ENCODE peak calls at places on chromosomes 4 and X, in four cellular contexts. M is breast epithelium, D is heart left ventricle, Q is tibial nerve. Y is an unnamed sample.

GRCh38 chrX:132751043-132751690 is 207.3 kb downstream of the HS6ST2 start:
- DNase-seq in M (no peak), D (no peak), Q (no peak), Y (no peak)

GRCh38 chr4:32929738-32930688 is 2209.8 kb downstream of the PCDH7 start:
- DNase-seq in M (no peak), D (no peak), Q (no peak), Y (no peak)

GRCh38 chr4:93199492-93199891 is 629.1 kb upstream of the ATOH1 start:
- DNase-seq in M (no peak), D (no peak), Q (no peak), Y (no peak)

GRCh38 chr4:158209825-158210807 is at the start of gene TMEM144:
- DNase-seq in M (peak), D (peak), Q (peak), Y (peak)

GRCh38 chr4:174663254-174663653 is 141.0 kb upstream of the HPGD start:
- DNase-seq in M (no peak), D (no peak), Q (no peak), Y (no peak)

GRCh38 chr4:7808752-7809151 is 130.9 kb downstream of the AFAP1 start:
- DNase-seq in M (no peak), D (no peak), Q (no peak), Y (no peak)

GRCh38 chr4:47837582-47838294 is at the start of gene CORIN:
- DNase-seq in M (no peak), D (no peak), Q (no peak), Y (no peak)

GRCh38 chrX:9765737-9766098 is at the start of gene GPR143:
- DNase-seq in M (no peak), D (no peak), Q (no peak), Y (no peak)

GRCh38 chr4:84901745-84902283 is 64.7 kb downstream of the WDFY3 start:
- DNase-seq in M (no peak), D (no peak), Q (no peak), Y (no peak)

GRCh38 chr4:139986621-139987510 is 167.1 kb downstream of the MAML3 start:
- DNase-seq in M (no peak), D (no peak), Q (no peak), Y (no peak)

GRCh38 chrX:153396320-153397195 is 4.6 kb downstream of the PNMA6E start:
- DNase-seq in M (no peak), D (no peak), Q (no peak), Y (no peak)

GRCh38 chrX:28889691-28890090 is 302.4 kb downstream of the IL1RAPL1 start:
- DNase-seq in M (no peak), D (no peak), Q (no peak), Y (no peak)

GRCh38 chrX:54758114-54759055 is 39.7 kb downstream of the ITIH6 start:
- DNase-seq in M (no peak), D (no peak), Q (no peak), Y (no peak)

GRCh38 chr4:47221721-47222120 is 190.4 kb downstream of the GABRB1 start:
- DNase-seq in M (no peak), D (no peak), Q (no peak), Y (no peak)

GRCh38 chr4:5955201-5955821 is 62.4 kb upstream of the CRMP1 start:
- DNase-seq in M (no peak), D (no peak), Q (no peak), Y (peak)

GRCh38 chrX:2500091-2500680 is 590 bp downstream of the DHRSX start:
- DNase-seq in M (no peak), D (no peak), Q (no peak), Y (peak)

GRCh38 chr4:170248576-170248975 is 158.8 kb upstream of the AADAT start:
- DNase-seq in M (no peak), D (no peak), Q (no peak), Y (no peak)

GRCh38 chr4:168621806-168622589 is 125.1 kb downstream of the PALLD start:
- DNase-seq in M (no peak), D (no peak), Q (no peak), Y (no peak)

GRCh38 chr4:22573198-22573597 is 57.3 kb upstream of the ADGRA3 start:
- DNase-seq in M (peak), D (peak), Q (peak), Y (no peak)

GRCh38 chrX:42973321-42973720 is 195.4 kb upstream of the PPP1R2C start:
- DNase-seq in M (no peak), D (no peak), Q (no peak), Y (no peak)

GRCh38 chr4:133154725-133155124 is 5.6 kb downstream of the PCDH10 start:
- DNase-seq in M (no peak), D (no peak), Q (no peak), Y (no peak)

GRCh38 chrX:134580947-134581346 is 77.3 kb downstream of the PLAC1 start:
- DNase-seq in M (no peak), D (no peak), Q (no peak), Y (no peak)

GRCh38 chr4:147492761-147493160 is 11.9 kb downstream of the EDNRA start:
- DNase-seq in M (no peak), D (peak), Q (no peak), Y (no peak)

GRCh38 chr4:140135529-140136021 is 18.4 kb downstream of the MAML3 start:
- DNase-seq in M (no peak), D (peak), Q (no peak), Y (no peak)

GRCh38 chrX:106927700-106928099 is 7.5 kb downstream of the CLDN2 start:
- DNase-seq in M (no peak), D (no peak), Q (no peak), Y (no peak)

GRCh38 chr4:82903737-82904136 is 3.2 kb downstream of the THAP9 start:
- DNase-seq in M (no peak), D (no peak), Q (no peak), Y (no peak)

GRCh38 chr4:76704133-76704881 is 193.6 kb downstream of the SOWAHB start:
- DNase-seq in M (no peak), D (no peak), Q (no peak), Y (no peak)

GRCh38 chrX:2894885-2895292 is 34.2 kb downstream of the ARSD start:
- DNase-seq in M (no peak), D (no peak), Q (no peak), Y (no peak)

GRCh38 chrX:149704664-149705063 is 7.2 kb upstream of the MAGEA11 start:
- DNase-seq in M (no peak), D (no peak), Q (no peak), Y (no peak)

DNA sequence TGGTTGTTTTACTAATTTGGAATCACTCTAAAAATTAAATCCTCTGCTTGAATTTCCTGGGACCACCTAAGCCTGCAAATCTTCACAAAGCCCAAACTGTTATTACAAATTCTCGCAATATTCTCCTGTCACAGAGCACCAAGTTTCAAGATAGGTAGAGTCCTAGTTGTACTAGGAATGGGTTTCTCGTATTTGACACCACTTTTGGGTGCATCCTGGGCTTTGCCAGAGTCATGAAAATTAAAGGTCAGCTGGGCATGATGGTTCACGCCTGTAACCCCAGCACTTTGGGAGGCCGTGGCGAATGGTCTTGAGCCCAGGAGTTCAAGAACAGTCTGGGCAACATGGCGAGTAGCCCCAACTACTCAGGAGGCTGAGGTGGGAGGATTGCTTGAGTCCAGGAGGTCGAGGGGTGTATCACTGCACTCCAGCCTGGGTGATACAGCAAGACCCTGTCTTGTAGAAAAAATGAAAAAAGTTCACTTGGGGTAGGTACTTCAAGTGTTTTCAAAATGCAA is 30.6 kb upstream of the MANBA start:
- DNase-seq in M (no peak), D (no peak), Q (no peak), Y (no peak)
- TF ChIP-seq CTCF in M (no peak), D (no peak), Q (no peak), Y (no peak)

GRCh38 chr4:183447646-183448045 is 3.2 kb downstream of the CDKN2AIP start:
- DNase-seq in M (no peak), D (no peak), Q (no peak), Y (no peak)

GRCh38 chr4:183444953-183445543 is 612 bp downstream of the CDKN2AIP start:
- DNase-seq in M (peak), D (peak), Q (peak), Y (no peak)

GRCh38 chr4:183443609-183444148 is 757 bp upstream of the CDKN2AIP start:
- DNase-seq in M (no peak), D (no peak), Q (no peak), Y (peak)

GRCh38 chr4:183441276-183441675 is 3.2 kb upstream of the CDKN2AIP start:
- DNase-seq in M (no peak), D (no peak), Q (no peak), Y (no peak)

GRCh38 chr4:183444149-183444952 is at the start of gene CDKN2AIP:
- DNase-seq in M (peak), D (peak), Q (peak), Y (peak)
- TF ChIP-seq POLR2A in M (peak), D (no peak), Q (peak), Y (peak)

GRCh38 chr4:30245140-30245539 is 475.0 kb upstream of the PCDH7 start:
- DNase-seq in M (no peak), D (no peak), Q (no peak), Y (no peak)
- TF ChIP-seq CTCF in M (no peak), D (no peak), Q (no peak), Y (no peak)

DNA sequence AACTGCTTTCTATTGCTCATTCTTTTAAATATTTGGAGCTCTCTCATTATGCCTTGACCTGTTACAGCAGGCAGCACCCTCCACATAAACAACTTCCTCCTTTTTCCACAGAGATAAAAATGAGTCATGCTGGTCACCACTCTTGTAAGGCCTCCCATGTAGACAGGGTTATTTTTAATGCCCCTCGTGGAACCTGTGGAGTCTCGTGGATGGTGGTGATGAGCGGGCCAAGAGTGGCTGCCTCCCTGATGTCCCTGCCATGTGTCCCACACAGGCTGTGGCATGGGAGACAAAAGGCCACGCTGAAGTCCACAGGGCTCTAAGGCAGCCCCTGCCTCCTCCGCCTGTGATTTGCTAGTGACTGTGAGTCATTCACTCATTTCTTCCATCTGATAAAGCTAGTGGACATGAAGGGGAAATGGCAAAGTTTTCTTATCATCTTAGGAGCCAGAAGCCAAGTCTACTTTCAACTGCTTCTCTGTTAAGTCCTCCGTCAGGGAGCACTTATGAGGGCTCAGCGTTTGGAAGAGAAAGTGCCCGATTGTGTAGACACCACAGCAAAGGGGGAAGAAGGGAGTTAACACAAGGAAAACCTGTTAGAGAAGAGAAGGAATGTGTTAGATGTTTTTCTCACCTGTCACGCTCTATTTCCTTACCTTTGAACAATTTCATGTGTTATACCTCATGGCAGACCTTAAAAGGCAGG is 121.6 kb upstream of the FAT1 start:
- DNase-seq in M (no peak), D (peak), Q (peak), Y (no peak)
- TF ChIP-seq POLR2A in M (no peak), D (no peak), Q (no peak), Y (no peak)

GRCh38 chr4:72951147-72951546 is 118.4 kb downstream of the COX18 start:
- DNase-seq in M (no peak), D (no peak), Q (no peak), Y (no peak)
- TF ChIP-seq CTCF in M (no peak), D (no peak), Q (no peak), Y (no peak)

DNA sequence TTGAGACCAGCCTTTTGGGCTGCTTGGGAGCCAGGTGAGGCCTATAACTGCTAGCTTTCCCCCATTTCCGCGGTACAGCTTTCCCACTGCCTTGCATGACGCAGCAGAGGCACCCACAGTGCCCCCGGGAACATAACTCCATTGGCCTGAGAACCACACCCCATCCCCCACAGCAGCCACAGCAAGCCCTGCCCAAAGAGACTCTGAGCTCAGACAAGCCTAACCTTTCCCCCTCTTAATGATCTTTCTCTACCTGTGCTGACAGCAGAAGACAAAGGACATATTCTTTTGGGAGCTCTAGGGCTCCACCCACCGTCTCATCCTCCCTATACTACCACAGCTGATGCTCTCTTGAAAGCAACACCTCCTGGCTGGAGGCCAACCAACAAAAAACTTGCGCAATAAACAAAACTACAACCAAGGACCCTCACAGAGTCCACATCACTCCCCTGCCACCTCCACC is 114.8 kb downstream of the FANCB start:
- DNase-seq in M (no peak), D (no peak), Q (no peak), Y (no peak)
- TF ChIP-seq POLR2A in M (no peak), D (no peak), Q (no peak), Y (no peak)

Y was measured in lower leg skin.